ENCODE peak calls at places on chromosomes 7 and 10, in five cellular contexts. T is mesenchymal stem cell, W is neuronal stem cell, P is H1, X is trophoblast cell. D is an unnamed sample.

GRCh38 chr7:106692450-106693051 is 31.6 kb upstream of the CCDC71L start:
- DNase-seq in P (no peak), W (no peak), X (no peak), T (no peak), D (no peak)

GRCh38 chr7:2195403-2196246 is 37.1 kb downstream of the MAD1L1 start:
- DNase-seq in T (no peak), P (no peak), W (no peak), X (no peak), D (no peak)

GRCh38 chr10:17113889-17114288 is 15.7 kb downstream of the CUBN start:
- DNase-seq in W (no peak), T (no peak), X (no peak), P (no peak), D (no peak)

GRCh38 chr10:74542077-74542476 is 284.3 kb upstream of the KAT6B start:
- DNase-seq in X (peak), W (no peak), T (peak), P (no peak), D (no peak)

GRCh38 chr7:18363751-18364402 is 131.7 kb upstream of the HDAC9 start:
- DNase-seq in T (no peak), X (peak), P (no peak), W (no peak), D (no peak)

GRCh38 chr10:103455235-103455634 is 3.1 kb upstream of the CALHM2 start:
- DNase-seq in T (no peak), P (no peak), W (no peak), X (no peak), D (peak)

GRCh38 chr10:36248314-36248981 is 606.4 kb upstream of the FZD8 start:
- DNase-seq in X (no peak), P (no peak), T (no peak), W (no peak), D (no peak)

GRCh38 chr7:70063796-70064423 is 465.6 kb downstream of the AUTS2 start:
- DNase-seq in W (no peak), P (no peak), X (no peak), T (no peak), D (no peak)

GRCh38 chr7:96998765-96999164 is 6.6 kb upstream of the DLX6 start:
- DNase-seq in W (peak), T (no peak), X (peak), P (no peak), D (peak)

GRCh38 chr10:15719062-15719898 is 442 bp downstream of the ITGA8 start:
- DNase-seq in P (no peak), T (peak), X (no peak), W (peak), D (peak)

GRCh38 chr7:47458057-47458456 is 123.9 kb downstream of the TNS3 start:
- DNase-seq in X (peak), T (peak), P (no peak), W (no peak), D (no peak)

GRCh38 chr7:80392229-80393169 is 119.4 kb downstream of the GNAT3 start:
- DNase-seq in T (peak), P (no peak), W (no peak), X (peak), D (no peak)

GRCh38 chr10:107341281-107341680 is 176.8 kb upstream of the SORCS1 start:
- DNase-seq in W (no peak), P (no peak), X (no peak), T (no peak), D (no peak)

GRCh38 chr10:60044221-60044620 is 137.9 kb upstream of the CCDC6 start:
- DNase-seq in P (no peak), X (no peak), T (peak), W (no peak), D (no peak)

GRCh38 chr10:124152139-124152780 is 58.9 kb upstream of the CHST15 start:
- DNase-seq in P (no peak), X (peak), W (no peak), T (peak), D (peak)

GRCh38 chr7:40977533-40977932 is 725.4 kb downstream of the INHBA start:
- DNase-seq in W (no peak), T (no peak), P (no peak), X (no peak), D (no peak)

GRCh38 chr10:53022663-53023088 is 250.1 kb upstream of the MBL2 start:
- DNase-seq in X (peak), P (peak), W (no peak), T (no peak), D (peak)

GRCh38 chr7:103347507-103348267 is at the start of gene PSMC2:
- DNase-seq in W (peak), P (peak), X (peak), T (peak), D (peak)

GRCh38 chr7:100155553-100156317 is 2.8 kb downstream of the TRAPPC14 start:
- DNase-seq in W (no peak), X (peak), P (no peak), T (no peak), D (no peak)

GRCh38 chr10:28925154-28925663 is 247.9 kb downstream of the BAMBI start:
- DNase-seq in T (no peak), W (no peak), X (no peak), P (no peak), D (peak)

GRCh38 chr10:111344804-111345203 is 268.0 kb downstream of the ADRA2A start:
- DNase-seq in W (no peak), T (no peak), P (no peak), X (peak), D (peak)

GRCh38 chr7:87225696-87226095 is 6.2 kb upstream of the TMEM243 start:
- DNase-seq in T (peak), P (no peak), X (no peak), W (no peak), D (no peak)

GRCh38 chr7:102396710-102397019 is 502 bp downstream of the PRKRIP1 start:
- DNase-seq in X (no peak), W (no peak), P (no peak), T (no peak), D (no peak)

GRCh38 chr7:155466814-155467675 is 9.1 kb downstream of the EN2 start:
- DNase-seq in T (no peak), P (no peak), W (peak), X (no peak), D (peak)

GRCh38 chr7:38880454-38880853 is 28.5 kb downstream of the VPS41 start:
- DNase-seq in X (no peak), T (no peak), P (no peak), W (no peak), D (no peak)

GRCh38 chr10:14556285-14556956 is 218.3 kb downstream of the FAM107B start:
- DNase-seq in W (no peak), T (no peak), P (no peak), X (peak), D (peak)

GRCh38 chr10:77192402-77192801 is 445.2 kb downstream of the KCNMA1 start:
- DNase-seq in W (no peak), P (no peak), T (no peak), X (peak), D (no peak)

GRCh38 chr7:7681936-7682329 is 36.5 kb downstream of the RPA3 start:
- DNase-seq in X (no peak), P (no peak), T (no peak), W (no peak), D (no peak)

GRCh38 chr10:47094126-47094525 is 182.9 kb downstream of the PTPN20 start:
- DNase-seq in X (no peak), P (no peak), T (no peak), W (no peak), D (no peak)

GRCh38 chr7:24767878-24768569 is 10.8 kb upstream of the GSDME start:
- DNase-seq in P (no peak), T (no peak), W (no peak), X (no peak), D (no peak)

GRCh38 chr10:29804025-29804852 is 169.5 kb upstream of the SVIL start:
- DNase-seq in P (no peak), T (peak), X (peak), W (no peak), D (no peak)

GRCh38 chr7:122380993-122381392 is 76.4 kb upstream of the FEZF1 start:
- DNase-seq in T (no peak), X (no peak), P (no peak), W (peak), D (no peak)

GRCh38 chr7:2029211-2029905 is 203.4 kb downstream of the MAD1L1 start:
- DNase-seq in T (no peak), X (no peak), P (no peak), W (no peak), D (no peak)

GRCh38 chr7:151626422-151627115 is 106.9 kb upstream of the RHEB start:
- DNase-seq in X (peak), T (peak), W (peak), P (no peak), D (peak)

GRCh38 chr7:23520582-23520981 is 11.2 kb downstream of the TRA2A start:
- DNase-seq in T (no peak), W (no peak), X (no peak), P (no peak), D (no peak)

GRCh38 chr10:80356563-80356999 is at the start of the genes DYDC1 and DYDC2:
- DNase-seq in W (peak), P (peak), T (peak), X (peak), D (peak)

GRCh38 chr7:1232623-1233327 is at the start of gene UNCX:
- DNase-seq in P (no peak), W (no peak), T (no peak), X (no peak), D (peak)

GRCh38 chr10:19819419-19820033 is 3.3 kb downstream of the PLXDC2 start:
- DNase-seq in X (peak), W (peak), T (peak), P (no peak), D (no peak)

GRCh38 chr10:119896937-119897336 is 4.4 kb downstream of the SEC23IP start:
- DNase-seq in X (peak), T (peak), W (no peak), P (no peak), D (no peak)

GRCh38 chr10:61635946-61636345 is 26.8 kb upstream of the CABCOCO1 start:
- DNase-seq in W (no peak), X (no peak), T (no peak), P (no peak), D (no peak)
- H2BK12ac ChIP-seq in W (no peak), X (no peak), T (no peak), P (no peak), D (no peak)

DNA sequence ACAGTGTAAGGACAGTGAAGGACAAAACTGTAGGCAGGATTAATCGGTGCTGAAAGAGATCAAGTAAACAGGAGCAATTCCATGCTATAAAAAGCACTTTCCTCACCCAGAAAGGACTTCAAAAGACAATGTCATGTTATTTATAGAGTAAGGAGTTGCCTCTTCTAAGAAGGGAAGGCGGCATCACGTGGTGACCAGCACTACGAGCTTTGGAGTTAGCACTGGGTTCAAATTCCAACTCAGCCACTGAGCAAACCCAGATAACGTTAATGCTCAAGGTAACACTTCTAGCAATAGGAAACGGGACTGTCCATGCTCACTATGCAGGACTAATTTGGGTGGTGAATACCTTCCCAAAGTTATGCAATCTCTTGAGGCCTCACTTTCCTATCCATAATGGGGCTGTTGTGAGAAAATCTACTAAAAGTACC is 715 bp upstream of the PANK1 start:
- DNase-seq in T (no peak), X (no peak), W (no peak), P (no peak), D (no peak)
- H3K23ac ChIP-seq in T (no peak), X (no peak), W (no peak), P (no peak), D (no peak)

DNA sequence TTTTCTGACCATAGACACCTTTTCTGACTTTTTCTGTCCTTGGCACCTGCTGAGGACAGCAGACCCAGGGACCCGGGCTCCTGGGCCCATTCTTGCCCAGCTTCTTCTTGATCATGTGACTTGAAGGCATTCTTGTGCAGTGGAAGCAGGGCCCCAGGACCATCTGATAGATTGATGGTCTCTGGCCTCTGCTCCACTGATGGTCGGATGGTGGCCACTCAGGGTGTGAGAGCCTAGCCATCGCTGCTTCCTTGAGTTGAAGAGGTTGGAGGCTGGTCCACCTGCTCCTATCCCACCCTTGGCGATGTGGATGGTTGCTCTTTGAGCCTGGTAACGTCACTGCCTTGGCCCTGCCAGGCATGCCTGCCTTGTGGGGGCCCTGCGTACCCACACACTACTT is 37.8 kb upstream of the ZNF716 start:
- DNase-seq in T (no peak), W (no peak), X (no peak), P (no peak), D (no peak)
- H2BK12ac ChIP-seq in T (no peak), W (no peak), X (no peak), P (no peak), D (no peak)

DNA sequence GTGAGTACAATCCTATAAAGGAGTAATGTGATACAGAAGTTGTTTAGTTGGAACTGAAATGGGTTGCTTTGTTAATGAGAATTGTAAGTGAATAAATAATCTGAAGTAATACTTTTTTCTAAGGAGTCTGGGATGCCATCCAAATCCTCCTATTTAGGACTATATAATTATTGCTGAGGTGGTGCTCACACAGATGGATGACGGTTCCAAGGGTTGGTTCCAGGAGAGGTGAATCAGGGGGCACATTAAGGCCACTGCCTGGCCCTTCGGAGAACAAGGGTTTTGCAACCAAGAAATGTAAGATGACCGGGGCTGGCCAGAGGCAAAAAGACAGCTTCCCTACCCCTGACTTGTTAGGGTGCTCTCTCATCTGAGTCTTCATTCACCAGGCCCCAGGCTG is 352.7 kb downstream of the PHTF2 start:
- DNase-seq in T (no peak), P (no peak), X (no peak), W (no peak), D (no peak)
- H3K23ac ChIP-seq in T (no peak), P (no peak), X (no peak), W (no peak), D (no peak)

GRCh38 chr10:72567884-72568283 is 58.0 kb downstream of the MICU1 start:
- DNase-seq in X (peak), T (no peak), W (no peak), P (no peak), D (no peak)
- H2BK12ac ChIP-seq in X (no peak), T (no peak), W (no peak), P (no peak), D (no peak)

DNA sequence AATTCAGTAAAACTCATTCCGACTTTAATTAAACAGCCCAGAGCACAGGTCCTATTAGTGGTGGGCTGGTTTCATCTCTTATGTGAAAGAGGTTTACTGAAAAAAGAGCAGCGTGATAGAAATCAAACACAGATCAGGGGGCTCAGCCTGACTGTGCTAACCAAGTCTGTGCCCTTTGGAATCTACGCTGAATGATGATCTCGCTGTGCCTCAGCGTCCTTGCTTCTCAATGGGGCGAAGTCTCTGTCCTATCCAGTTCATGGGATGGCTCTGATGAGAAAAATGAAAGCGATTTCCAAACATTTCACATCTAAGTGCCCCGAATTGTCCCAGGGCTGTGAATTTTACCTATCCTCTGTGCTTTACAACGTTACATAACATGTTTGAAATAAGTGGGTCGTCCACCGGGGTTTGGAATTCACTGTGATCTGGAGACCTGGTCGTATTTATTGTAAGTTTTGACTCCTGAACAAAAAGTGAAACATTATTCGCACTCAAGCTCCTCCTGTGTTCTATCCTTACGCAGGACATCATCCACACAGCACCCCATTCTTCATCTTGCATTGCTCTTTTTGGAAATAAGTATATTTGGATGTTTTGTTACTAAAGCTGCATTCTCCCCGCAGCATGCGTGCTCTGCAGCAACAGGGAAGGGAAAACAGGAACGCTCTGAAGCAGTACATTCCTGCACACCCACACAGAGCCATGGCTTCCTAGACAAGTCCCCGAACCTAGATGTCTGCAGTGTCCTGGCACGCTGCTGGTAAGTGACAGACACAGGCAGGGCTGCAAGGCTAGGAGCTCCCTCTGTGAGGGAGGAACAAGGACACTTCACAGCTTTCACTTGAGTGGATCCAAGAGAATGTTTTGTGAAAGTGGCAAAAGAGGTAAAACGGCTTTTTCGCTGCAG is 83.5 kb downstream of the SLC37A3 start:
- DNase-seq in W (no peak), X (peak), P (no peak), T (no peak), D (no peak)
- H3K23ac ChIP-seq in W (no peak), X (no peak), P (no peak), T (no peak), D (no peak)

GRCh38 chr10:4555920-4556319 is 270.1 kb upstream of the AKR1E2 start:
- DNase-seq in X (peak), T (no peak), W (no peak), P (no peak), D (no peak)

GRCh38 chr10:4557469-4557868 is 268.5 kb upstream of the AKR1E2 start:
- DNase-seq in T (no peak), P (no peak), W (no peak), X (no peak), D (no peak)

GRCh38 chr10:4561301-4561700 is 264.7 kb upstream of the AKR1E2 start:
- DNase-seq in T (no peak), P (no peak), X (no peak), W (no peak), D (no peak)
- H2BK12ac ChIP-seq in T (no peak), P (no peak), X (no peak), W (no peak), D (no peak)

GRCh38 chr10:89267056-89267455 is 15.5 kb upstream of the LIPA start:
- DNase-seq in W (no peak), X (no peak), P (no peak), T (no peak), D (no peak)
- H3K23ac ChIP-seq in W (no peak), X (no peak), P (no peak), T (no peak), D (no peak)

GRCh38 chr7:29511337-29511736 is 52.3 kb upstream of the PRR15 start:
- DNase-seq in P (no peak), W (no peak), X (no peak), T (no peak), D (no peak)

GRCh38 chr7:29511851-29512250 is 51.8 kb upstream of the PRR15 start:
- DNase-seq in T (no peak), W (no peak), P (no peak), X (peak), D (no peak)

GRCh38 chr7:29510028-29510427 is 53.6 kb upstream of the PRR15 start:
- DNase-seq in X (peak), W (no peak), P (no peak), T (no peak), D (no peak)

DNA sequence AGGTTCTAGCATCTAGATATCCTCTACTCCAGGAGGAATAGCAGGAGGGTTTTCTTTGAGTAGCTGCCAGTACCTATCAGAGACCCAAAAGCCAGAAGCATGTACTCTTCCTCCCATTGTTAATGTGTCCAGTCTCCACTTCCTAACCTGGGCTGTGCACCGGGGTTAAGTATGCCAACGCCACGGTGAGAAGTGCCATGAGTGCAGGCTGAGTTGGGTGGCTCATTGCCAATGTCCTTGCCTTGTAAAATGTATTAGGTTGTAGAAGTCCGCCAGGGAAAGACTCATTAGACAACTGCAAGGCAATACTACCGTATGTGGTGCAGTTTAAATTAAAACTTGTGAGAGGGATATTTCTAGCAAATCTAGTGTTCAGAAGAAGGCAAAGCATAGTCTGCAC is 55.0 kb upstream of the PRR15 start:
- DNase-seq in W (no peak), X (no peak), T (no peak), P (no peak), D (no peak)
- H2BK12ac ChIP-seq in W (no peak), X (no peak), T (no peak), P (no peak), D (no peak)

D was measured in H9.